ENCODE peak calls at places on chromosomes 12 and 14, in four cellular contexts. One of them, this sample, is unnamed.

GRCh38 chr12:1030779-1031178 is 39.8 kb downstream of the ERC1 start:
- DNase-seq in cardiac muscle cell: no peak
- DNase-seq in heart right ventricle: no peak
- DNase-seq in left ventricle myocardium inferior: no peak
- DNase-seq in this sample: no peak

GRCh38 chr12:18683603-18684002 is 54.2 kb downstream of the PLCZ1 start:
- DNase-seq in cardiac muscle cell: peak; percentile 30
- DNase-seq in heart right ventricle: no peak
- DNase-seq in left ventricle myocardium inferior: no peak
- DNase-seq in this sample: no peak

GRCh38 chr12:132023658-132024057 is 73.9 kb downstream of the EP400 start:
- DNase-seq in cardiac muscle cell: no peak
- DNase-seq in heart right ventricle: peak; percentile 53
- DNase-seq in left ventricle myocardium inferior: peak; percentile 57
- DNase-seq in this sample: no peak

GRCh38 chr12:27076930-27077329 is 5.4 kb downstream of the C12orf71 start:
- DNase-seq in cardiac muscle cell: no peak
- DNase-seq in heart right ventricle: no peak
- DNase-seq in left ventricle myocardium inferior: no peak
- DNase-seq in this sample: no peak

GRCh38 chr12:95996034-95996658 is at the start of gene HAL:
- DNase-seq in cardiac muscle cell: peak; percentile 54
- DNase-seq in heart right ventricle: no peak
- DNase-seq in left ventricle myocardium inferior: peak; percentile 22
- DNase-seq in this sample: no peak

GRCh38 chr14:78983126-78983525 is 813.0 kb downstream of the NRXN3 start:
- DNase-seq in cardiac muscle cell: peak; percentile 68
- DNase-seq in heart right ventricle: no peak
- DNase-seq in left ventricle myocardium inferior: no peak
- DNase-seq in this sample: no peak

GRCh38 chr12:47609806-47610205 is 96.0 kb downstream of the RPAP3 start:
- DNase-seq in cardiac muscle cell: no peak
- DNase-seq in heart right ventricle: no peak
- DNase-seq in left ventricle myocardium inferior: no peak
- DNase-seq in this sample: no peak

GRCh38 chr14:41605550-41606248 is 977 bp upstream of the LRFN5 start:
- DNase-seq in cardiac muscle cell: peak; percentile 69
- DNase-seq in heart right ventricle: no peak
- DNase-seq in left ventricle myocardium inferior: no peak
- DNase-seq in this sample: no peak

GRCh38 chr12:87227157-87227556 is 802.0 kb downstream of the C12orf50 start:
- DNase-seq in cardiac muscle cell: peak; percentile 54
- DNase-seq in heart right ventricle: no peak
- DNase-seq in left ventricle myocardium inferior: no peak
- DNase-seq in this sample: no peak

GRCh38 chr12:49813131-49813530 is 15.1 kb downstream of the NCKAP5L start:
- DNase-seq in cardiac muscle cell: no peak
- DNase-seq in heart right ventricle: no peak
- DNase-seq in left ventricle myocardium inferior: no peak
- DNase-seq in this sample: no peak

GRCh38 chr12:84411031-84411430 is 501.6 kb downstream of the SLC6A15 start:
- DNase-seq in cardiac muscle cell: no peak
- DNase-seq in heart right ventricle: no peak
- DNase-seq in left ventricle myocardium inferior: no peak
- DNase-seq in this sample: no peak

GRCh38 chr14:52328286-52328685 is 14.2 kb downstream of the PTGER2 start:
- DNase-seq in cardiac muscle cell: peak; percentile 40
- DNase-seq in heart right ventricle: no peak
- DNase-seq in left ventricle myocardium inferior: no peak
- DNase-seq in this sample: no peak

GRCh38 chr14:92491782-92492181 is 21.8 kb upstream of the RIN3 start:
- DNase-seq in cardiac muscle cell: no peak
- DNase-seq in heart right ventricle: no peak
- DNase-seq in left ventricle myocardium inferior: no peak
- DNase-seq in this sample: no peak

GRCh38 chr14:73245401-73246325 is 8.4 kb downstream of the PAPLN start:
- DNase-seq in cardiac muscle cell: peak; percentile 65
- DNase-seq in heart right ventricle: peak; percentile 74
- DNase-seq in left ventricle myocardium inferior: peak; percentile 68
- DNase-seq in this sample: peak; percentile 72

GRCh38 chr14:38210168-38210567 is 2.5 kb downstream of the SSTR1 start:
- DNase-seq in cardiac muscle cell: peak; percentile 47
- DNase-seq in heart right ventricle: no peak
- DNase-seq in left ventricle myocardium inferior: no peak
- DNase-seq in this sample: no peak

GRCh38 chr12:55938826-55939501 is 8.0 kb downstream of the DGKA start:
- DNase-seq in cardiac muscle cell: no peak
- DNase-seq in heart right ventricle: no peak
- DNase-seq in left ventricle myocardium inferior: no peak
- DNase-seq in this sample: no peak

GRCh38 chr12:128944956-128945355 is 91.7 kb downstream of the GLT1D1 start:
- DNase-seq in cardiac muscle cell: no peak
- DNase-seq in heart right ventricle: no peak
- DNase-seq in left ventricle myocardium inferior: no peak
- DNase-seq in this sample: no peak
- H3K4me1 ChIP-seq in cardiac muscle cell: peaks cover 24% of the 10 kb centered on the region
- H3K4me1 ChIP-seq in heart right ventricle: no peaks in the 10 kb centered on the region
- H3K4me1 ChIP-seq in left ventricle myocardium inferior: no peaks in the 10 kb centered on the region
- H3K4me1 ChIP-seq in this sample: no peaks in the 10 kb centered on the region

DNA sequence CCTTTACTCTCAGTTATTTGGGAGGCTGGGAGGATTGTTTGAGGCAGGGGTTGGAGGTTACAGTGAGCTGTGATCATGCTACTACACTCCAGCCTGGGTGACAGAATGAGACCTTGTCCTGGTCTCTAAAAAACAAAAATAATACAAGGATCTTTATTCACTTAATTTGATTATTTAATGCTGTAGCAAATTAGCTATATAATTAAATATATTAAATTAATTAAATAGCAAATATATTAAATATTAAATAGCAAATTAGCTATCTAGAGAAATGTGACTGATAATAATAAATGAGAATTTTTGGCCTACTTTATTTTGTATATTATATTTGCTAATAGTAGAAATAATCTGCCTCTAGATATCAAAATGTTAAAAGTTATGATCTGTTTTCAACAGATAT is 298.8 kb upstream of the NAV3 start:
- DNase-seq in cardiac muscle cell: no peak
- DNase-seq in heart right ventricle: no peak
- DNase-seq in left ventricle myocardium inferior: no peak
- DNase-seq in this sample: no peak
- H3K4me3 ChIP-seq in cardiac muscle cell: no peak overlapping the region
- H3K4me3 ChIP-seq in heart right ventricle: no peak overlapping the region
- H3K4me3 ChIP-seq in left ventricle myocardium inferior: no peak overlapping the region
- H3K4me3 ChIP-seq in this sample: no peak overlapping the region

DNA sequence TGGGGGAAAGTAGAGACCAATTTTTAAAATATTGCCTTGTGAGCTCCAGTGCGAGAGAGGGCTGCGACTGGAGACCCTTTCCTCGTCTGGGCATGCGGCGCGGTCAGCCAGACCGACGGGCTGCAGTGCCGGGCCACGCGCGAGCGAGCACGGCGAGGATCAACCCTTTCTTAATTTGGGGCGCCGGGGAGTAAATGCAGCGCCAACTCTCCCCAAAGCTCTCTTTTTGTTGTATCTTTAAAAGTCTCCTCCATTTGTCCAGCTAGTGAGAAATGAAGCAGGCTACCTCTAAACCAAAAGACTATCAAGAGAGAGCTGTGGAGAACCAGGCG is 1.5 kb downstream of the SIX1 start:
- DNase-seq in cardiac muscle cell: no peak
- DNase-seq in heart right ventricle: no peak
- DNase-seq in left ventricle myocardium inferior: no peak
- DNase-seq in this sample: no peak
- H3K27me3 ChIP-seq in cardiac muscle cell: peaks cover 100% of the 10 kb centered on the region
- H3K27me3 ChIP-seq in heart right ventricle: peaks cover 100% of the 10 kb centered on the region
- H3K27me3 ChIP-seq in left ventricle myocardium inferior: peaks cover 100% of the 10 kb centered on the region
- H3K27me3 ChIP-seq in this sample: no peaks in the 10 kb centered on the region

GRCh38 chr12:65949009-65949623 is 124.8 kb downstream of the HMGA2 start:
- DNase-seq in cardiac muscle cell: no peak
- DNase-seq in heart right ventricle: no peak
- DNase-seq in left ventricle myocardium inferior: no peak
- DNase-seq in this sample: no peak

GRCh38 chr12:65948320-65949008 is 124.2 kb downstream of the HMGA2 start:
- DNase-seq in cardiac muscle cell: peak; percentile 98
- DNase-seq in heart right ventricle: peak; percentile 67
- DNase-seq in left ventricle myocardium inferior: peak; percentile 57
- DNase-seq in this sample: peak; percentile 97

GRCh38 chr12:65951697-65952096 is 127.4 kb downstream of the HMGA2 start:
- DNase-seq in cardiac muscle cell: no peak
- DNase-seq in heart right ventricle: no peak
- DNase-seq in left ventricle myocardium inferior: no peak
- DNase-seq in this sample: no peak

GRCh38 chr12:65952737-65953209 is 128.5 kb downstream of the HMGA2 start:
- DNase-seq in cardiac muscle cell: no peak
- DNase-seq in heart right ventricle: no peak
- DNase-seq in left ventricle myocardium inferior: no peak
- DNase-seq in this sample: no peak

DNA sequence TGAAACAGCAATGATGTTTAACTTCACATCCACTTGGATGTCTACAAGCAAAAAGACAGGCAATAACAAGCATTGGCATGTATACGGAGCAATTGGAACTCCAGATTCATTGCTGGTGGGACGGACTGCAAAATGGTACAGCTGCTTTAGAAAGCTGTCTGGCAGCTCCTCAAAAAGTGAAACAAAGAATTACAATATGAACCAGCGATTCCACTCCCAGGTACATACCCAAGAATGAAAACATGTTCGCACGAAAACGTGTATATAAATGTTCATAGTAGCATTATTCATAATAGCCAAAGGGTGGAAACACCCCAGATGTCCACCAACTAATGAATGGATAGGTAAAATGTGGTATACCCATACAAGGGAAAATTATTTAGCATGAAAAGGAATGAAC is 125.7 kb downstream of the HMGA2 start:
- DNase-seq in cardiac muscle cell: no peak
- DNase-seq in heart right ventricle: no peak
- DNase-seq in left ventricle myocardium inferior: no peak
- DNase-seq in this sample: no peak
- H3K4me1 ChIP-seq in cardiac muscle cell: peaks cover 11% of the 10 kb centered on the region
- H3K4me1 ChIP-seq in heart right ventricle: peaks cover 15% of the 10 kb centered on the region
- H3K4me1 ChIP-seq in left ventricle myocardium inferior: peaks cover 16% of the 10 kb centered on the region
- H3K4me1 ChIP-seq in this sample: peaks cover 45% of the 10 kb centered on the region

GRCh38 chr14:32724864-32725550 is 213.7 kb upstream of the NPAS3 start:
- DNase-seq in cardiac muscle cell: peak; percentile 83
- DNase-seq in heart right ventricle: no peak
- DNase-seq in left ventricle myocardium inferior: no peak
- DNase-seq in this sample: peak; percentile 50
- H3K4me3 ChIP-seq in cardiac muscle cell: no peak overlapping the region
- H3K4me3 ChIP-seq in heart right ventricle: peak overlapping the region; percentile 1
- H3K4me3 ChIP-seq in left ventricle myocardium inferior: peak overlapping the region; percentile 39
- H3K4me3 ChIP-seq in this sample: no peak overlapping the region

GRCh38 chr14:63030113-63030512 is 15.1 kb downstream of the KCNH5 start:
- DNase-seq in cardiac muscle cell: no peak
- DNase-seq in heart right ventricle: no peak
- DNase-seq in left ventricle myocardium inferior: no peak
- DNase-seq in this sample: no peak

GRCh38 chr14:63027719-63028118 is 17.5 kb downstream of the KCNH5 start:
- DNase-seq in cardiac muscle cell: no peak
- DNase-seq in heart right ventricle: no peak
- DNase-seq in left ventricle myocardium inferior: no peak
- DNase-seq in this sample: no peak

GRCh38 chr14:63026491-63026890 is 18.8 kb downstream of the KCNH5 start:
- DNase-seq in cardiac muscle cell: no peak
- DNase-seq in heart right ventricle: no peak
- DNase-seq in left ventricle myocardium inferior: no peak
- DNase-seq in this sample: no peak

DNA sequence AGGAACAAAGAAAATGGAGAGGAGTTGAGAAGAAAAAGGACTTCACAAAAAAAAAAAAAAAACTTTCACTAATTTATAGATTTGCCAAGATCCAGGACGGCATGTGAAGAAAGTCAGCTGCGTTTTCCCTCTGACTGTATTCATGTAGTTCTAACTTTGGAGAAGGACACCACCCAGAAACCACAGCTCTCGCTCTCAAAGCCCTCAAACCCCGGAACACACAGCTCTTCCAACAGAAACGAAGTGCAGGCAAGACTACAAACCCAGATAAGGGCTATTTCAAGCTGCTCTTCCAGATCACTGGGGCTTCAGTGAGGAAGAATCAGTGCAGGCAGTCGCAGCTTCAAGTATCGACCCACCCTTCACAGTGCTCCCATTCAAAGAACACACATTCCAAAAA is 13.2 kb downstream of the KCNH5 start:
- DNase-seq in cardiac muscle cell: peak; percentile 50
- DNase-seq in heart right ventricle: no peak
- DNase-seq in left ventricle myocardium inferior: no peak
- DNase-seq in this sample: no peak
- H3K27me3 ChIP-seq in cardiac muscle cell: no peaks in the 10 kb centered on the region
- H3K27me3 ChIP-seq in heart right ventricle: no peaks in the 10 kb centered on the region
- H3K27me3 ChIP-seq in left ventricle myocardium inferior: peaks cover 40% of the 10 kb centered on the region
- H3K27me3 ChIP-seq in this sample: no peaks in the 10 kb centered on the region

GRCh38 chr14:99751539-99752485 is 41.4 kb upstream of the EML1 start:
- DNase-seq in cardiac muscle cell: no peak
- DNase-seq in heart right ventricle: no peak
- DNase-seq in left ventricle myocardium inferior: peak; percentile 11
- DNase-seq in this sample: no peak
- H3K4me1 ChIP-seq in cardiac muscle cell: peaks cover 3% of the 10 kb centered on the region
- H3K4me1 ChIP-seq in heart right ventricle: peaks cover 68% of the 10 kb centered on the region
- H3K4me1 ChIP-seq in left ventricle myocardium inferior: peaks cover 94% of the 10 kb centered on the region
- H3K4me1 ChIP-seq in this sample: peaks cover 80% of the 10 kb centered on the region

GRCh38 chr14:104724407-104724980 is 465 bp downstream of the ADSS1 start:
- DNase-seq in cardiac muscle cell: no peak
- DNase-seq in heart right ventricle: peak; percentile 79
- DNase-seq in left ventricle myocardium inferior: peak; percentile 83
- DNase-seq in this sample: no peak
- H3K4me3 ChIP-seq in cardiac muscle cell: peak overlapping the region; percentile 76
- H3K4me3 ChIP-seq in heart right ventricle: peak overlapping the region; percentile 70
- H3K4me3 ChIP-seq in left ventricle myocardium inferior: peak overlapping the region; percentile 88
- H3K4me3 ChIP-seq in this sample: peak overlapping the region; percentile 41

GRCh38 chr12:113103756-113104450 is 31.7 kb downstream of the RASAL1 start:
- DNase-seq in cardiac muscle cell: no peak
- DNase-seq in heart right ventricle: no peak
- DNase-seq in left ventricle myocardium inferior: no peak
- DNase-seq in this sample: no peak
- H3K27me3 ChIP-seq in cardiac muscle cell: peaks cover 11% of the 10 kb centered on the region
- H3K27me3 ChIP-seq in heart right ventricle: peaks cover 6% of the 10 kb centered on the region
- H3K27me3 ChIP-seq in left ventricle myocardium inferior: peaks cover 68% of the 10 kb centered on the region
- H3K27me3 ChIP-seq in this sample: peaks cover 2% of the 10 kb centered on the region

GRCh38 chr14:95487669-95488084 is 28.8 kb downstream of the SYNE3 start:
- DNase-seq in cardiac muscle cell: no peak
- DNase-seq in heart right ventricle: no peak
- DNase-seq in left ventricle myocardium inferior: no peak
- DNase-seq in this sample: no peak
- H3K4me1 ChIP-seq in cardiac muscle cell: no peaks in the 10 kb centered on the region
- H3K4me1 ChIP-seq in heart right ventricle: peaks cover 38% of the 10 kb centered on the region
- H3K4me1 ChIP-seq in left ventricle myocardium inferior: peaks cover 71% of the 10 kb centered on the region
- H3K4me1 ChIP-seq in this sample: peaks cover 15% of the 10 kb centered on the region

This sample was measured in SJSA1.